ENCODE peak calls at places on chromosomes 4 and X, in nine cellular contexts. H, D, P, B, L, T, Z, Q and I are unnamed samples.

GRCh38 chr4:122689972-122690371 is 42.5 kb upstream of the BBS12 start:
- DNase-seq in H (no peak), D (no peak), P (no peak), B (no peak), L (no peak), T (no peak), Z (no peak), Q (no peak), I (no peak)

GRCh38 chrX:17285983-17286382 is 89.0 kb upstream of the NHS start:
- DNase-seq in H (no peak), D (no peak), P (no peak), B (no peak), L (no peak), T (no peak), Z (no peak), Q (no peak), I (no peak)

GRCh38 chrX:43655151-43655676 is 885 bp upstream of the MAOA start:
- DNase-seq in H (peak), D (peak), P (peak), B (peak), L (no peak), T (peak), Z (peak), Q (peak), I (peak)

GRCh38 chr4:5747746-5748365 is 36.9 kb downstream of the EVC start:
- DNase-seq in H (peak), D (no peak), P (no peak), B (no peak), L (no peak), T (peak), Z (no peak), Q (no peak), I (no peak)

GRCh38 chr4:118281611-118282442 is 71.0 kb downstream of the PRSS12 start:
- DNase-seq in H (peak), D (no peak), P (no peak), B (no peak), L (peak), T (peak), Z (no peak), Q (no peak), I (no peak)

GRCh38 chrX:7372843-7373525 is 225.0 kb upstream of the PUDP start:
- DNase-seq in H (peak), D (no peak), P (no peak), B (no peak), L (no peak), T (peak), Z (no peak), Q (no peak), I (no peak)

GRCh38 chr4:179797718-179798117 is 2355.5 kb upstream of the AGA start:
- DNase-seq in H (no peak), D (no peak), P (no peak), B (no peak), L (no peak), T (no peak), Z (no peak), Q (no peak), I (no peak)

GRCh38 chr4:118034061-118034785 is at the start of gene NDST3:
- DNase-seq in H (peak), D (no peak), P (no peak), B (peak), L (no peak), T (peak), Z (no peak), Q (peak), I (peak)

GRCh38 chr4:16227462-16227868 is 1.2 kb upstream of the TAPT1 start:
- DNase-seq in H (peak), D (peak), P (no peak), B (peak), L (no peak), T (peak), Z (peak), Q (peak), I (no peak)

GRCh38 chrX:7330551-7330950 is 182.6 kb upstream of the PUDP start:
- DNase-seq in H (peak), D (no peak), P (no peak), B (no peak), L (no peak), T (peak), Z (no peak), Q (no peak), I (no peak)

GRCh38 chr4:16837475-16837874 is 61.0 kb downstream of the LDB2 start:
- DNase-seq in H (no peak), D (no peak), P (no peak), B (no peak), L (no peak), T (no peak), Z (no peak), Q (no peak), I (no peak)

GRCh38 chr4:26248647-26249046 is 72.2 kb upstream of the RBPJ start:
- DNase-seq in H (peak), D (no peak), P (no peak), B (no peak), L (no peak), T (peak), Z (no peak), Q (no peak), I (no peak)

GRCh38 chr4:143085224-143085623 is 99.5 kb upstream of the USP38 start:
- DNase-seq in H (peak), D (no peak), P (no peak), B (no peak), L (no peak), T (peak), Z (no peak), Q (no peak), I (no peak)
- TF ChIP-seq CTCF in H (peak), D (no peak), P (no peak), B (no peak), L (no peak), T (peak), Z (no peak), Q (peak), I (no peak)

GRCh38 chr4:19809989-19810388 is 441.7 kb upstream of the SLIT2 start:
- DNase-seq in H (no peak), D (no peak), P (no peak), B (no peak), L (no peak), T (no peak), Z (no peak), Q (no peak), I (no peak)
- TF ChIP-seq CTCF in H (no peak), D (no peak), P (no peak), B (no peak), L (no peak), T (no peak), Z (no peak), Q (no peak), I (no peak)

GRCh38 chrX:2370436-2370835 is 130.3 kb downstream of the DHRSX start:
- DNase-seq in H (peak), D (no peak), P (no peak), B (no peak), L (no peak), T (peak), Z (no peak), Q (no peak), I (no peak)

GRCh38 chrX:2373615-2374014 is 127.2 kb downstream of the DHRSX start:
- DNase-seq in H (no peak), D (no peak), P (no peak), B (no peak), L (no peak), T (no peak), Z (no peak), Q (no peak), I (no peak)

GRCh38 chrX:2374086-2374485 is 126.7 kb downstream of the DHRSX start:
- DNase-seq in H (peak), D (no peak), P (no peak), B (no peak), L (no peak), T (peak), Z (no peak), Q (no peak), I (no peak)

GRCh38 chrX:2371026-2371778 is 129.6 kb downstream of the DHRSX start:
- DNase-seq in H (peak), D (no peak), P (no peak), B (no peak), L (peak), T (no peak), Z (no peak), Q (no peak), I (no peak)

DNA sequence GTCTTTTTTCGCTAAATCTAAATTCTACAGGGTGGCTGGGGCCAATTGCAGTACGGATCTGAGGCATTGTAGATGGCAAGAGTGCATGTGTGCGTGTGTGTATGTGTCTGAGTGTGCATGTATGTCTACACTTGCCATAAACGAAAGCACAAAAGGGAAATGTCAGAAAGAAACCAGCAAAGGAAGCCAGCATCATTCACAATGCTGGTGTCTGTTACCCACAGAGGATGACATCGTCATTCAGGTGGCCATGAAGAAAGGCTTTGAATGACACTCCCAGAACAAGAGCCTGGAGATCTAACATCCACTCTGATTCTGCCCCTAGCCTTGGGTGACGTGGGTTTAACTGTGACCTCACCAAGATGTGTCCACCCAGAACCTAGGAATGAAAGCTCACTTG is 124.6 kb downstream of the DHRSX start:
- DNase-seq in H (no peak), D (no peak), P (no peak), B (no peak), L (no peak), T (no peak), Z (no peak), Q (no peak), I (no peak)
- TF ChIP-seq CTCF in H (no peak), D (no peak), P (no peak), B (no peak), L (no peak), T (no peak), Z (no peak), Q (no peak), I (no peak)

DNA sequence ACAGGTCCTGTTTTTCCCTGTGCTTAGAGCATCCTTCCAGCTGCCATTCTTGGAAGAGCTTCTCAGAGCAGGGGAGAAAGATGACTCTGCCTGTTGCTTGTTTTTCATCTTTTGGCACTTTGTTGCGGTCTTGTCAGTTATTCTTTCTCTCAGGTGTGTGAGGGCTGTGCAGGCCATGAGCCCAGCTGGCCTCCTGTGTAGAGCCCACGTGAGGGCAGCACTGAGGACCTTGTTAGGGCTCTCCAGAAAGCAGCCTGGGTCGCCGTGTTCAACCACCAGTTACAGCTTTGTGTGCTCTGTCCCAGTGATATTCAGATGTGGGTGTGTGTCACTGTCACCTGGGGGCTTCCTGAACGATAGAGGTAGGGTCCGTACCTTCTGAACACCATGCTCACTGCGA is 52.8 kb downstream of the NOP14 start:
- DNase-seq in H (no peak), D (no peak), P (no peak), B (no peak), L (peak), T (no peak), Z (no peak), Q (no peak), I (no peak)
- TF ChIP-seq CTCF in H (peak), D (no peak), P (no peak), B (no peak), L (peak), T (peak), Z (no peak), Q (no peak), I (no peak)

DNA sequence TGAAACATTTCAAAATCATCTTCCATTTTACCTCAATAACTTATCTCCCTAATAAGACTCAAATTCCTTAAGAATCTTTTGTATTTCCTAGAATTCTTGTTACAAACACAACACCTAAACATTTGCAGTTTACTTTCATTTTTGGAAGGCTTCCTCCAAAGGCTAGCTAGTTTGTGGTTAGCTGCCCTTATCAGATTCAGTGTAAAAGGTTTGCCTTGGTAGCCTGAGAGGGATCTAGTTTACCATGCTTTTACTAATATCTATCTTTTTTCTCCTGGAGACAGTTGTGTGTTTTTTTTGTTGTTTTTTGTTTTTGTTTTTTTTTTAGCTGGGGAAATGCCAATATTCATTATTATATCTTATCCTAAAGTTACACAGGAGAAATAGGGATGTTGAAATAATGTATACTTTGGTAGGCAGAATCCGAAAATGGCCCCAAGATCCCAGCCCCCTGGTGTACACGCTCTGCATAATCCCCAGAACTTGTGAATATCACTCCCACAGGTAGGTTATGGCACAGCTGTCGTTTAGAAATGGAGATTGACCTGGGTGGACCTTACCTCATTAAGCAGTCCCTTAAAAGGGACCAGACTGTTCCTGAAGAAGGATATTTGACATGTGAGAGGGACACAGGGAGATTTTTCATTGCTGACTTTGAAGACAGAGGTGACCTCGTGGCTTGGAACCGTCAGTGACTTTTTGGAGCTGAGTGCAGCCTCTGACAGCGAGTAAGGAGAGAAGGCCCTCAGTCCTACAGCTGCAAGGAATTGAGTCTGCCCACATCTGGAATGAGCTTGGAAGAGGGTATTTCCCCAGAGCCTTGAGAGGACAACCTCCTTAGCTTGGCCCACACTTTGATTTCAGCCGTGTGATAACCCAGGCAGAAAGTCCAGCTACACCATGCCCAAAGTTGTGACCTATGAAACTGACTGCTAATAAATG is 33.4 kb downstream of the SEPTIN11 start:
- DNase-seq in H (peak), D (no peak), P (no peak), B (no peak), L (peak), T (peak), Z (no peak), Q (no peak), I (no peak)
- TF ChIP-seq CTCF in H (peak), D (no peak), P (no peak), B (no peak), L (peak), T (peak), Z (no peak), Q (no peak), I (no peak)

GRCh38 chr4:74042681-74043080 is 4.2 kb upstream of the CXCL3 start:
- DNase-seq in H (no peak), D (no peak), P (no peak), B (peak), L (no peak), T (no peak), Z (no peak), Q (no peak), I (no peak)
- TF ChIP-seq CTCF in H (no peak), D (no peak), P (no peak), B (no peak), L (peak), T (no peak), Z (no peak), Q (no peak), I (no peak)